ENCODE peak calls at places on chromosome 9, in eight cellular contexts. One of them, this sample, is unnamed.

GRCh38 chr9:98255064-98255577 is 328 bp downstream of the TBC1D2 start:
- DNase-seq in A549: peak; percentile 23
- DNase-seq in endothelial cell: peak; percentile 38
- DNase-seq in heart right ventricle: no peak
- DNase-seq in Peyer's patch: no peak
- DNase-seq in GM20000: peak; percentile 42
- DNase-seq in A673: peak; percentile 41
- DNase-seq in lung: no peak
- DNase-seq in this sample: peak; percentile 50

GRCh38 chr9:113612216-113612747 is 148.8 kb downstream of the RGS3 start:
- DNase-seq in A549: no peak
- DNase-seq in endothelial cell: no peak
- DNase-seq in heart right ventricle: no peak
- DNase-seq in Peyer's patch: peak; percentile 15
- DNase-seq in GM20000: no peak
- DNase-seq in A673: no peak
- DNase-seq in lung: no peak
- DNase-seq in this sample: no peak

GRCh38 chr9:82488702-82489578 is 500.4 kb downstream of the SPATA31D1 start:
- DNase-seq in A549: no peak
- DNase-seq in endothelial cell: no peak
- DNase-seq in heart right ventricle: peak; percentile 72
- DNase-seq in Peyer's patch: no peak
- DNase-seq in GM20000: no peak
- DNase-seq in A673: peak; percentile 34
- DNase-seq in lung: no peak
- DNase-seq in this sample: peak; percentile 32

GRCh38 chr9:14478175-14479165 is 164.5 kb upstream of the NFIB start:
- DNase-seq in A549: no peak
- DNase-seq in endothelial cell: no peak
- DNase-seq in heart right ventricle: no peak
- DNase-seq in Peyer's patch: no peak
- DNase-seq in GM20000: no peak
- DNase-seq in A673: peak; percentile 50
- DNase-seq in lung: no peak
- DNase-seq in this sample: no peak

GRCh38 chr9:34049630-34050384 is 1.1 kb upstream of the UBAP2 start:
- DNase-seq in A549: no peak
- DNase-seq in endothelial cell: no peak
- DNase-seq in heart right ventricle: peak; percentile 8
- DNase-seq in Peyer's patch: no peak
- DNase-seq in GM20000: no peak
- DNase-seq in A673: no peak
- DNase-seq in lung: no peak
- DNase-seq in this sample: no peak

GRCh38 chr9:109906766-109907382 is 126.9 kb downstream of the PALM2AKAP2 start:
- DNase-seq in A549: no peak
- DNase-seq in endothelial cell: no peak
- DNase-seq in heart right ventricle: no peak
- DNase-seq in Peyer's patch: no peak
- DNase-seq in GM20000: peak; percentile 25
- DNase-seq in A673: no peak
- DNase-seq in lung: no peak
- DNase-seq in this sample: peak; percentile 40

GRCh38 chr9:71767421-71768321 is 642 bp downstream of the CEMIP2 start:
- DNase-seq in A549: no peak
- DNase-seq in endothelial cell: peak; percentile 17
- DNase-seq in heart right ventricle: peak; percentile 14
- DNase-seq in Peyer's patch: peak; percentile 61
- DNase-seq in GM20000: no peak
- DNase-seq in A673: peak; percentile 51
- DNase-seq in lung: no peak
- DNase-seq in this sample: no peak

GRCh38 chr9:4228606-4229005 is 71.3 kb downstream of the GLIS3 start:
- DNase-seq in A549: peak; percentile 60
- DNase-seq in endothelial cell: no peak
- DNase-seq in heart right ventricle: no peak
- DNase-seq in Peyer's patch: no peak
- DNase-seq in GM20000: no peak
- DNase-seq in A673: peak; percentile 22
- DNase-seq in lung: no peak
- DNase-seq in this sample: peak; percentile 46

GRCh38 chr9:125999504-125999881 is 252.3 kb downstream of the PBX3 start:
- DNase-seq in A549: no peak
- DNase-seq in endothelial cell: no peak
- DNase-seq in heart right ventricle: no peak
- DNase-seq in Peyer's patch: no peak
- DNase-seq in GM20000: no peak
- DNase-seq in A673: no peak
- DNase-seq in lung: no peak
- DNase-seq in this sample: no peak

GRCh38 chr9:2181794-2182193 is 166.6 kb downstream of the SMARCA2 start:
- DNase-seq in A549: peak; percentile 34
- DNase-seq in endothelial cell: peak; percentile 71
- DNase-seq in heart right ventricle: no peak
- DNase-seq in Peyer's patch: peak; percentile 55
- DNase-seq in GM20000: no peak
- DNase-seq in A673: peak; percentile 75
- DNase-seq in lung: no peak
- DNase-seq in this sample: no peak

GRCh38 chr9:115673599-115673998 is 480.0 kb upstream of the PAPPA start:
- DNase-seq in A549: peak; percentile 39
- DNase-seq in endothelial cell: no peak
- DNase-seq in heart right ventricle: no peak
- DNase-seq in Peyer's patch: no peak
- DNase-seq in GM20000: no peak
- DNase-seq in A673: no peak
- DNase-seq in lung: no peak
- DNase-seq in this sample: peak; percentile 52

GRCh38 chr9:115973241-115973640 is 180.3 kb upstream of the PAPPA start:
- DNase-seq in A549: no peak
- DNase-seq in endothelial cell: no peak
- DNase-seq in heart right ventricle: no peak
- DNase-seq in Peyer's patch: no peak
- DNase-seq in GM20000: no peak
- DNase-seq in A673: no peak
- DNase-seq in lung: no peak
- DNase-seq in this sample: no peak

GRCh38 chr9:16421534-16421933 is 448.9 kb downstream of the BNC2 start:
- DNase-seq in A549: no peak
- DNase-seq in endothelial cell: no peak
- DNase-seq in heart right ventricle: no peak
- DNase-seq in Peyer's patch: no peak
- DNase-seq in GM20000: no peak
- DNase-seq in A673: peak; percentile 86
- DNase-seq in lung: no peak
- DNase-seq in this sample: no peak

GRCh38 chr9:82588801-82589200 is 474.1 kb downstream of the RASEF start:
- DNase-seq in A549: no peak
- DNase-seq in endothelial cell: no peak
- DNase-seq in heart right ventricle: no peak
- DNase-seq in Peyer's patch: no peak
- DNase-seq in GM20000: no peak
- DNase-seq in A673: no peak
- DNase-seq in lung: no peak
- DNase-seq in this sample: no peak

GRCh38 chr9:95937131-95937530 is 61.6 kb downstream of the ERCC6L2 start:
- DNase-seq in A549: no peak
- DNase-seq in endothelial cell: no peak
- DNase-seq in heart right ventricle: no peak
- DNase-seq in Peyer's patch: no peak
- DNase-seq in GM20000: no peak
- DNase-seq in A673: no peak
- DNase-seq in lung: no peak
- DNase-seq in this sample: no peak

GRCh38 chr9:74304598-74304997 is 192.5 kb upstream of the RORB start:
- DNase-seq in A549: no peak
- DNase-seq in endothelial cell: no peak
- DNase-seq in heart right ventricle: no peak
- DNase-seq in Peyer's patch: no peak
- DNase-seq in GM20000: no peak
- DNase-seq in A673: no peak
- DNase-seq in lung: no peak
- DNase-seq in this sample: no peak

GRCh38 chr9:74303945-74304344 is 193.2 kb upstream of the RORB start:
- DNase-seq in A549: no peak
- DNase-seq in endothelial cell: no peak
- DNase-seq in heart right ventricle: no peak
- DNase-seq in Peyer's patch: no peak
- DNase-seq in GM20000: no peak
- DNase-seq in A673: no peak
- DNase-seq in lung: no peak
- DNase-seq in this sample: no peak

GRCh38 chr9:74309654-74310053 is 187.5 kb upstream of the RORB start:
- DNase-seq in A549: no peak
- DNase-seq in endothelial cell: no peak
- DNase-seq in heart right ventricle: no peak
- DNase-seq in Peyer's patch: no peak
- DNase-seq in GM20000: no peak
- DNase-seq in A673: no peak
- DNase-seq in lung: no peak
- DNase-seq in this sample: no peak
- TF ChIP-seq CTCF in A549: no peak
- TF ChIP-seq CTCF in endothelial cell: no peak
- TF ChIP-seq CTCF in heart right ventricle: peak; percentile 22
- TF ChIP-seq CTCF in Peyer's patch: no peak
- TF ChIP-seq CTCF in GM20000: no peak
- TF ChIP-seq CTCF in A673: no peak
- TF ChIP-seq CTCF in lung: no peak
- TF ChIP-seq CTCF in this sample: no peak

DNA sequence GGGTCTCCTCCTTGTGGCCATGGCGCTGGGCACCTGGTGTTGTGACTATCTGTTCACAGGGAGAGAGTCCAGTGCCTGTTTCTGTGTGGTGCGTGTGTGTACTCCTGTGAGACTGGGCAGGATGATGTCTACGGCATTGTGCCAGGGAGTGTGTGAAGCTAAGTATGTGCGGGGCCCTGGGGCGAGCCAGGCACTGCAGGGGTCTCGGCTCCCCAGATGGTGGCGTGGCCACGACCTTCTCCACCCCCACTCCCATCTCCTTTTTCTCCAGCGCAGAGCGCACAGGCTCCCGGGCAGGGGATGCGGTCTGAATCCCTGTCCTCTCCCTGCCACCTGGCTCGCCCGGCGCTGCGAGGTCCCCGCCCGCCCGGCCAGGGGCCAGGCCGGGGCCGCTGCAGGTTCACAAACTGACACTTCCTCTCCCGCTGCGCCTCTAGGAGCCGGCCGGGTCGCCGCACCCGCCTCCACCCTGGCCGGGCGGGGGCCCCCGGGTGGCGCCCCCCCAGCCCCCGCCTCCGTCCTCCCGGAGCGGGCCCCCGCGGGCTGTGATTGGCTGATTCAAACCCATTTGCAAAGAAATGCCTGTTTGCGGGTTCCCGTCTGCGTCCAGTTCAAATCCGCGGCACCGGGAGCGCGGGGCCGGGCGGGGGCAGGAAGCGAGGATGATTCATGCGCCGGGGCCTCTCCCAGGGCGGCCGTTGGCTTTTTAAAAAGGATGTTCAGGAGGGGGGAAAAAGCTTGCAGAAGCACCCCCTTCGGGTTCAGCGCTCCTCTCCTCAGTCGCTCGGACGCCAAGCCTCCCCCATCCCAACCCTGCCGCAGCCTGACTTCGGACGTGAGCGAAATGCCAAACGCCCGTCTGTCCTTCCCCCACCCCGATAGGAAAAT is 790 bp downstream of the PHF19 start:
- DNase-seq in A549: peak; percentile 93
- DNase-seq in endothelial cell: peak; percentile 44
- DNase-seq in heart right ventricle: peak; percentile 82
- DNase-seq in Peyer's patch: peak; percentile 85
- DNase-seq in GM20000: peak; percentile 98
- DNase-seq in A673: peak; percentile 81
- DNase-seq in lung: peak; percentile 82
- DNase-seq in this sample: peak; percentile 86
- TF ChIP-seq CTCF in A549: no peak
- TF ChIP-seq CTCF in endothelial cell: no peak
- TF ChIP-seq CTCF in heart right ventricle: no peak
- TF ChIP-seq CTCF in Peyer's patch: no peak
- TF ChIP-seq CTCF in GM20000: no peak
- TF ChIP-seq CTCF in A673: no peak
- TF ChIP-seq CTCF in lung: no peak
- TF ChIP-seq CTCF in this sample: peak; percentile 49

GRCh38 chr9:127707766-127708165 is 978 bp downstream of the CFAP157 start:
- DNase-seq in A549: peak; percentile 44
- DNase-seq in endothelial cell: no peak
- DNase-seq in heart right ventricle: no peak
- DNase-seq in Peyer's patch: no peak
- DNase-seq in GM20000: peak; percentile 47
- DNase-seq in A673: no peak
- DNase-seq in lung: no peak
- DNase-seq in this sample: no peak
- TF ChIP-seq CTCF in A549: no peak
- TF ChIP-seq CTCF in endothelial cell: no peak
- TF ChIP-seq CTCF in heart right ventricle: no peak
- TF ChIP-seq CTCF in Peyer's patch: no peak
- TF ChIP-seq CTCF in GM20000: no peak
- TF ChIP-seq CTCF in A673: no peak
- TF ChIP-seq CTCF in lung: no peak
- TF ChIP-seq CTCF in this sample: no peak

DNA sequence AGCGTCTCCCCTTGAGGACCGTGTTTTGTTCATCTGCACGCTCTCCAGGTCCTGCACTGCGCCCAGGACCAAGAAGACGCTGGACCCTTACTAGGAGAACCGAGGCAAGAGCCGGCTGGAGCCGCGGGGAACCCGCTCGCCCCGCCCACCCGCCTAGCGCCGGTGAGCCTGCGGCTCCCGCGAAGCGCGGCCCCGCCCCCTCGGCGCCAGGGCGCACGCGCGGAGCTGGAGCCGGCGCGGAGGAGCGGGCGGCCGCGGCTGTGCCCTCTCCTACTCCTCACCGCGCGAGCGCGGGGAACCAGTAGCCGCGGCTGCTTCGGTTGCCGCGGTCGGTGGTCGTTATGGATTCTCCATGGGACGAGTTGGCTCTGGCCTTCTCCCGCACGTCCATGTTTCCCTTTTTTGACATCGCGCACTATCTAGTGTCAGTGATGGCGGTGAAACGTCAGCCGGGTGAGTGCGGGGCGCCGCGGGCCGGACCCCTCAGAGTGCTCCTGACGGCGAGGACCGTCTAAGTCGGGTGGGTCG is at the start of gene TMEM38B:
- DNase-seq in A549: peak; percentile 59
- DNase-seq in endothelial cell: peak; percentile 88
- DNase-seq in heart right ventricle: peak; percentile 75
- DNase-seq in Peyer's patch: peak; percentile 88
- DNase-seq in GM20000: peak; percentile 95
- DNase-seq in A673: peak; percentile 86
- DNase-seq in lung: peak; percentile 58
- DNase-seq in this sample: peak; percentile 38
- TF ChIP-seq CTCF in A549: no peak
- TF ChIP-seq CTCF in endothelial cell: no peak
- TF ChIP-seq CTCF in heart right ventricle: no peak
- TF ChIP-seq CTCF in Peyer's patch: no peak
- TF ChIP-seq CTCF in GM20000: no peak
- TF ChIP-seq CTCF in A673: no peak
- TF ChIP-seq CTCF in lung: no peak
- TF ChIP-seq CTCF in this sample: no peak

GRCh38 chr9:105656131-105656921 is 5.9 kb upstream of the TAL2 start:
- DNase-seq in A549: peak; percentile 16
- DNase-seq in endothelial cell: peak; percentile 50
- DNase-seq in heart right ventricle: peak; percentile 5
- DNase-seq in Peyer's patch: peak; percentile 56
- DNase-seq in GM20000: peak; percentile 69
- DNase-seq in A673: peak; percentile 15
- DNase-seq in lung: no peak
- DNase-seq in this sample: no peak
- TF ChIP-seq CTCF in A549: peak; percentile 44
- TF ChIP-seq CTCF in endothelial cell: no peak
- TF ChIP-seq CTCF in heart right ventricle: peak; percentile 34
- TF ChIP-seq CTCF in Peyer's patch: no peak
- TF ChIP-seq CTCF in GM20000: peak; percentile 59
- TF ChIP-seq CTCF in A673: peak; percentile 27
- TF ChIP-seq CTCF in lung: no peak
- TF ChIP-seq CTCF in this sample: peak; percentile 26